ENCODE peak calls at places on chromosome 11, in six cellular contexts. One of them, this sample, is unnamed.

GRCh38 chr11:94793002-94793401 is 24.8 kb downstream of the AMOTL1 start:
- DNase-seq in GM12878: no peak
- DNase-seq in HepG2: no peak
- DNase-seq in GM12891: no peak
- DNase-seq in K562: no peak
- DNase-seq in H1: no peak
- DNase-seq in this sample: no peak

GRCh38 chr11:120057595-120058581 is 80.0 kb downstream of the TRIM29 start:
- DNase-seq in GM12878: no peak
- DNase-seq in HepG2: peak; percentile 5
- DNase-seq in GM12891: no peak
- DNase-seq in K562: no peak
- DNase-seq in H1: peak; percentile 62
- DNase-seq in this sample: no peak

GRCh38 chr11:21316591-21316990 is 647.2 kb downstream of the NELL1 start:
- DNase-seq in GM12878: no peak
- DNase-seq in HepG2: no peak
- DNase-seq in GM12891: no peak
- DNase-seq in K562: no peak
- DNase-seq in H1: no peak
- DNase-seq in this sample: no peak

GRCh38 chr11:934437-934950 is 8.8 kb downstream of the AP2A2 start:
- DNase-seq in GM12878: no peak
- DNase-seq in HepG2: no peak
- DNase-seq in GM12891: no peak
- DNase-seq in K562: no peak
- DNase-seq in H1: no peak
- DNase-seq in this sample: no peak

GRCh38 chr11:71446150-71446549 is 2.0 kb downstream of the DHCR7 start:
- DNase-seq in GM12878: no peak
- DNase-seq in HepG2: no peak
- DNase-seq in GM12891: no peak
- DNase-seq in K562: no peak
- DNase-seq in H1: no peak
- DNase-seq in this sample: no peak

GRCh38 chr11:96579642-96580041 is 189.8 kb downstream of the JRKL start:
- DNase-seq in GM12878: no peak
- DNase-seq in HepG2: no peak
- DNase-seq in GM12891: no peak
- DNase-seq in K562: no peak
- DNase-seq in H1: no peak
- DNase-seq in this sample: no peak

GRCh38 chr11:44290206-44290605 is 19.7 kb downstream of the ALX4 start:
- DNase-seq in GM12878: no peak
- DNase-seq in HepG2: no peak
- DNase-seq in GM12891: no peak
- DNase-seq in K562: no peak
- DNase-seq in H1: no peak
- DNase-seq in this sample: no peak

GRCh38 chr11:127133061-127133460 is 132.5 kb upstream of the KIRREL3 start:
- DNase-seq in GM12878: no peak
- DNase-seq in HepG2: no peak
- DNase-seq in GM12891: no peak
- DNase-seq in K562: no peak
- DNase-seq in H1: no peak
- DNase-seq in this sample: no peak

GRCh38 chr11:11320820-11321219 is 32.2 kb downstream of the CSNK2A3 start:
- DNase-seq in GM12878: no peak
- DNase-seq in HepG2: no peak
- DNase-seq in GM12891: no peak
- DNase-seq in K562: no peak
- DNase-seq in H1: no peak
- DNase-seq in this sample: no peak

GRCh38 chr11:104897891-104898684 is at the start of gene CASP12:
- DNase-seq in GM12878: no peak
- DNase-seq in HepG2: no peak
- DNase-seq in GM12891: no peak
- DNase-seq in K562: no peak
- DNase-seq in H1: no peak
- DNase-seq in this sample: no peak

GRCh38 chr11:93728792-93729128 is 12.5 kb downstream of the TAF1D start:
- DNase-seq in GM12878: no peak
- DNase-seq in HepG2: no peak
- DNase-seq in GM12891: no peak
- DNase-seq in K562: no peak
- DNase-seq in H1: no peak
- DNase-seq in this sample: no peak

GRCh38 chr11:74463216-74463615 is 4.1 kb downstream of the KCNE3 start:
- DNase-seq in GM12878: no peak
- DNase-seq in HepG2: no peak
- DNase-seq in GM12891: no peak
- DNase-seq in K562: no peak
- DNase-seq in H1: no peak
- DNase-seq in this sample: no peak

GRCh38 chr11:70433038-70433437 is 34.7 kb downstream of the CTTN start:
- DNase-seq in GM12878: no peak
- DNase-seq in HepG2: no peak
- DNase-seq in GM12891: no peak
- DNase-seq in K562: no peak
- DNase-seq in H1: no peak
- DNase-seq in this sample: no peak

GRCh38 chr11:35932641-35933571 is 11.0 kb upstream of the LDLRAD3 start:
- DNase-seq in GM12878: no peak
- DNase-seq in HepG2: no peak
- DNase-seq in GM12891: no peak
- DNase-seq in K562: no peak
- DNase-seq in H1: no peak
- DNase-seq in this sample: no peak

GRCh38 chr11:12076840-12077534 is 33.4 kb upstream of the MICAL2 start:
- DNase-seq in GM12878: no peak
- DNase-seq in HepG2: no peak
- DNase-seq in GM12891: no peak
- DNase-seq in K562: no peak
- DNase-seq in H1: no peak
- DNase-seq in this sample: no peak

GRCh38 chr11:121645596-121645995 is 192.8 kb upstream of the SORL1-AS1 start:
- DNase-seq in GM12878: no peak
- DNase-seq in HepG2: no peak
- DNase-seq in GM12891: no peak
- DNase-seq in K562: no peak
- DNase-seq in H1: no peak
- DNase-seq in this sample: no peak

GRCh38 chr11:12042215-12042676 is 33.8 kb upstream of the DKK3 start:
- DNase-seq in GM12878: no peak
- DNase-seq in HepG2: peak; percentile 54
- DNase-seq in GM12891: no peak
- DNase-seq in K562: no peak
- DNase-seq in H1: no peak
- DNase-seq in this sample: no peak

GRCh38 chr11:93000511-93001476 is 31.3 kb downstream of the MTNR1B start:
- DNase-seq in GM12878: no peak
- DNase-seq in HepG2: peak; percentile 10
- DNase-seq in GM12891: no peak
- DNase-seq in K562: no peak
- DNase-seq in H1: no peak
- DNase-seq in this sample: no peak

GRCh38 chr11:74672956-74673895 is 58.0 kb downstream of the CHRDL2 start:
- DNase-seq in GM12878: no peak
- DNase-seq in HepG2: no peak
- DNase-seq in GM12891: no peak
- DNase-seq in K562: no peak
- DNase-seq in H1: peak; percentile 40
- DNase-seq in this sample: no peak

GRCh38 chr11:10625281-10625981 is 57.0 kb upstream of the LYVE1 start:
- DNase-seq in GM12878: no peak
- DNase-seq in HepG2: no peak
- DNase-seq in GM12891: no peak
- DNase-seq in K562: no peak
- DNase-seq in H1: peak; percentile 35
- DNase-seq in this sample: no peak

GRCh38 chr11:103633819-103634590 is 402.4 kb upstream of the DDI1 start:
- DNase-seq in GM12878: no peak
- DNase-seq in HepG2: no peak
- DNase-seq in GM12891: no peak
- DNase-seq in K562: no peak
- DNase-seq in H1: no peak
- DNase-seq in this sample: no peak
- TF ChIP-seq POLR2A in GM12878: no peak
- TF ChIP-seq POLR2A in HepG2: no peak
- TF ChIP-seq POLR2A in GM12891: no peak
- TF ChIP-seq POLR2A in K562: no peak
- TF ChIP-seq POLR2A in H1: no peak
- TF ChIP-seq POLR2A in this sample: no peak

DNA sequence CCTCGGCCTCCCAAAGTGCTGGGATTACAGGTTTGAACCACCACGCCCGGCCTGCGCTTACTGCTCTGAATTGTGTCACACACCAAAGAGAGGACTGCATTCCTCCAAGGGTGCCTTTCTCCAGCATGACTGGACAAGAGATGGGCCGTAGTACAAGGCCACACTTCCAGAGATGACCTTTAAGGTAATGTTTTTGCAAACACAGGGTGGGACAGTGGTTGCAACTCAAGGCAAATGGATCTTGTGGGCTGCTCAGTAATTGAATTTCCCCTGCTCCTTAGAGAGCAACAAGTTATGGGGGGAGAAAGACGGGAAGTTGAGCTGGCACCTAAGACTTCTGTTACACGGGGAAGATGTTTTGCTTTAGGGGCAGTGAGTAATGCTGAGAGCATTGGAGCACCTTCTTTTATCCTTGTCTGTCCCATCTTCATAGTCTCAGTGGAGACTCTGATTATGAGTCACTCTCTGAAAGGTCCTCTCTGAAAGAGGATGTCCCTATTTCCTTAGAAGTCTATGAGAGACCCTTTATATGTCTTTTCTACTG is 66.3 kb downstream of the C11orf91 start:
- DNase-seq in GM12878: no peak
- DNase-seq in HepG2: no peak
- DNase-seq in GM12891: no peak
- DNase-seq in K562: no peak
- DNase-seq in H1: no peak
- DNase-seq in this sample: no peak
- TF ChIP-seq TAF1 in GM12878: no peak
- TF ChIP-seq TAF1 in HepG2: no peak
- TF ChIP-seq TAF1 in GM12891: no peak
- TF ChIP-seq TAF1 in K562: no peak
- TF ChIP-seq TAF1 in H1: no peak
- TF ChIP-seq TAF1 in this sample: no peak

GRCh38 chr11:47257178-47257517 is 648 bp upstream of the NR1H3 start:
- DNase-seq in GM12878: no peak
- DNase-seq in HepG2: no peak
- DNase-seq in GM12891: no peak
- DNase-seq in K562: no peak
- DNase-seq in H1: no peak
- DNase-seq in this sample: no peak

GRCh38 chr11:47251751-47252150 is 3.1 kb upstream of the ACP2 start:
- DNase-seq in GM12878: no peak
- DNase-seq in HepG2: no peak
- DNase-seq in GM12891: no peak
- DNase-seq in K562: no peak
- DNase-seq in H1: no peak
- DNase-seq in this sample: no peak

GRCh38 chr11:47253660-47254059 is 4.1 kb upstream of the NR1H3 start:
- DNase-seq in GM12878: no peak
- DNase-seq in HepG2: peak; percentile 67
- DNase-seq in GM12891: no peak
- DNase-seq in K562: no peak
- DNase-seq in H1: no peak
- DNase-seq in this sample: no peak

GRCh38 chr11:47256374-47256773 is 1.4 kb upstream of the NR1H3 start:
- DNase-seq in GM12878: no peak
- DNase-seq in HepG2: no peak
- DNase-seq in GM12891: no peak
- DNase-seq in K562: no peak
- DNase-seq in H1: no peak
- DNase-seq in this sample: no peak

DNA sequence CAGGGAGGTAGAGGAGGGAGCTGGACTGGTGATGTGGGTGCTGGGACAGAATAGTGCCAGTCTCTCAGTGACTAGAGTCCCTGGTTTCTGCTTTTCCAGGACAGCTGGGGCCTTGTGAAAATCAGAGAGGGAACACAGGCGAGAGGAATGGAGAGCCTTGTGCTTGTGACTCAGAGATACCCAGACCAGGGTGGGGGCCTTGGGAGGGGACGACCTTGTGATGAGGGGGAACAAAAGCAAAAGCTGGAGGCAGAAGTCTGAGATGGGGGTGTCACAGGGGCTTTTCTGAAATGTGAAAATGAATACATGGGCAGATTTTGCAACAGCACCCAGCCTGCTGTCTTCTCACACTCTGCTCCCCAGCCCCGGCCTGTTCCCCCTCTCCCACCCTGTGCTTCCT is 3.4 kb upstream of the NR1H3 start:
- DNase-seq in GM12878: no peak
- DNase-seq in HepG2: no peak
- DNase-seq in GM12891: no peak
- DNase-seq in K562: no peak
- DNase-seq in H1: no peak
- DNase-seq in this sample: no peak
- TF ChIP-seq POLR2A in GM12878: no peak
- TF ChIP-seq POLR2A in HepG2: no peak
- TF ChIP-seq POLR2A in GM12891: no peak
- TF ChIP-seq POLR2A in K562: no peak
- TF ChIP-seq POLR2A in H1: no peak
- TF ChIP-seq POLR2A in this sample: no peak

GRCh38 chr11:115871161-115871750 is 367.0 kb upstream of the CADM1 start:
- DNase-seq in GM12878: no peak
- DNase-seq in HepG2: no peak
- DNase-seq in GM12891: no peak
- DNase-seq in K562: no peak
- DNase-seq in H1: no peak
- DNase-seq in this sample: no peak
- TF ChIP-seq TAF1 in GM12878: no peak
- TF ChIP-seq TAF1 in HepG2: no peak
- TF ChIP-seq TAF1 in GM12891: no peak
- TF ChIP-seq TAF1 in K562: no peak
- TF ChIP-seq TAF1 in H1: no peak
- TF ChIP-seq TAF1 in this sample: no peak

DNA sequence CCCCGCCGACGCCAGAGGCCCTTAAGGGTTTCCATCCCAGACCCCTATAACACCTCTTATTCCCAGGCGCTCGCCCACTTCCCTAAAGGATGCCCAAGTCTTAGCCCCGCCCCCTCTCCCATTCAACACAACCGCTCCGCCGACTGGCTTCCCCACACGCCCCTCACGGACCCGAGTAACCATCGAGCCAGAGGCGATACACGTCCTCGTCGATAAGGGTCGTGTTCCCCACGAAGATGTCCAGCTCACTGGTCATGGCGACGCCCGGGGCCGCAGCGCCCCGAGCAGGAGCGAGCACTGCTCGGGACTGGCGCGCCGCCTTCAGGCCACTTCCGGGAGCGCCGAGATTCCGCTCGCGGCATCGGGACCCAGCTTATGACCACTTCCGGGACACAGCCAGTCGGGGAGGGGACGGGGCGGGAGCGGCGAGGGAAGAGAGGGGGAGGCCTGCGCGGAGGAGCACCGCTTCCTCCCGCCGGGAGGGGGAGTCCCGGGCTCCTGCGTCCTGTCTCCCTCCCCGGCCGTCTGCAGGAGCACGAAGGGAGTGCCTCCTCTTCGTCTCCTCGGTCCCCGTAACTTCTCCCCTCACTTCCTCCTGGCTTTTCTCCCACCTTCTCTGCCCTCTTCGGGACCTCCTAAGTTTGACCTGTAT is at the start of gene FIBP:
- DNase-seq in GM12878: peak; percentile 83
- DNase-seq in HepG2: peak; percentile 90
- DNase-seq in GM12891: peak; percentile 97
- DNase-seq in K562: peak; percentile 95
- DNase-seq in H1: peak; percentile 98
- DNase-seq in this sample: peak; percentile 99
- TF ChIP-seq POLR2A in GM12878: peak; percentile 96
- TF ChIP-seq POLR2A in HepG2: peak; percentile 80
- TF ChIP-seq POLR2A in GM12891: peak; percentile 83
- TF ChIP-seq POLR2A in K562: peak; percentile 89
- TF ChIP-seq POLR2A in H1: no peak
- TF ChIP-seq POLR2A in this sample: peak; percentile 90